ENCODE peak calls at places on chromosomes 12 and 14, in eight cellular contexts. One of them, this sample, is unnamed.

GRCh38 chr12:84036912-84037311 is 875.7 kb downstream of the SLC6A15 start:
- DNase-seq in right lobe of liver: no peak
- DNase-seq in body of pancreas: no peak
- DNase-seq in IMR-90: no peak
- DNase-seq in transverse colon: no peak
- DNase-seq in ovary: no peak
- DNase-seq in endothelial cell of umbilical vein: no peak
- DNase-seq in A549: no peak
- DNase-seq in this sample: no peak

GRCh38 chr12:54352891-54353874 is 11.1 kb downstream of the GPR84 start:
- DNase-seq in right lobe of liver: peak; percentile 85
- DNase-seq in body of pancreas: peak; percentile 84
- DNase-seq in IMR-90: peak; percentile 72
- DNase-seq in transverse colon: no peak
- DNase-seq in ovary: peak; percentile 66
- DNase-seq in endothelial cell of umbilical vein: no peak
- DNase-seq in A549: no peak
- DNase-seq in this sample: peak; percentile 88

GRCh38 chr12:59088673-59089072 is 168.4 kb upstream of the LRIG3 start:
- DNase-seq in right lobe of liver: no peak
- DNase-seq in body of pancreas: no peak
- DNase-seq in IMR-90: peak; percentile 48
- DNase-seq in transverse colon: no peak
- DNase-seq in ovary: no peak
- DNase-seq in endothelial cell of umbilical vein: no peak
- DNase-seq in A549: no peak
- DNase-seq in this sample: no peak

GRCh38 chr12:125528300-125528699 is 463.1 kb downstream of the AACS start:
- DNase-seq in right lobe of liver: no peak
- DNase-seq in body of pancreas: no peak
- DNase-seq in IMR-90: no peak
- DNase-seq in transverse colon: no peak
- DNase-seq in ovary: no peak
- DNase-seq in endothelial cell of umbilical vein: no peak
- DNase-seq in A549: no peak
- DNase-seq in this sample: no peak

GRCh38 chr14:70908918-70909641 is 1.8 kb downstream of the PCNX1 start:
- DNase-seq in right lobe of liver: no peak
- DNase-seq in body of pancreas: no peak
- DNase-seq in IMR-90: no peak
- DNase-seq in transverse colon: no peak
- DNase-seq in ovary: no peak
- DNase-seq in endothelial cell of umbilical vein: no peak
- DNase-seq in A549: no peak
- DNase-seq in this sample: no peak

GRCh38 chr12:1360812-1361211 is 233.6 kb downstream of the FBXL14 start:
- DNase-seq in right lobe of liver: no peak
- DNase-seq in body of pancreas: no peak
- DNase-seq in IMR-90: peak; percentile 91
- DNase-seq in transverse colon: no peak
- DNase-seq in ovary: no peak
- DNase-seq in endothelial cell of umbilical vein: no peak
- DNase-seq in A549: no peak
- DNase-seq in this sample: no peak

GRCh38 chr12:92469837-92470236 is 233.0 kb upstream of the PLEKHG7 start:
- DNase-seq in right lobe of liver: no peak
- DNase-seq in body of pancreas: no peak
- DNase-seq in IMR-90: peak; percentile 46
- DNase-seq in transverse colon: no peak
- DNase-seq in ovary: peak; percentile 80
- DNase-seq in endothelial cell of umbilical vein: peak; percentile 11
- DNase-seq in A549: no peak
- DNase-seq in this sample: peak; percentile 56

GRCh38 chr12:53065975-53066593 is 13.1 kb downstream of the SPRYD3 start:
- DNase-seq in right lobe of liver: peak; percentile 79
- DNase-seq in body of pancreas: peak; percentile 80
- DNase-seq in IMR-90: peak; percentile 81
- DNase-seq in transverse colon: peak; percentile 83
- DNase-seq in ovary: peak; percentile 90
- DNase-seq in endothelial cell of umbilical vein: peak; percentile 65
- DNase-seq in A549: peak; percentile 96
- DNase-seq in this sample: peak; percentile 74

GRCh38 chr12:102873077-102873476 is 44.0 kb downstream of the PAH start:
- DNase-seq in right lobe of liver: no peak
- DNase-seq in body of pancreas: no peak
- DNase-seq in IMR-90: no peak
- DNase-seq in transverse colon: no peak
- DNase-seq in ovary: no peak
- DNase-seq in endothelial cell of umbilical vein: no peak
- DNase-seq in A549: no peak
- DNase-seq in this sample: no peak

GRCh38 chr12:89649820-89650219 is 58.8 kb downstream of the ATP2B1 start:
- DNase-seq in right lobe of liver: no peak
- DNase-seq in body of pancreas: no peak
- DNase-seq in IMR-90: no peak
- DNase-seq in transverse colon: no peak
- DNase-seq in ovary: no peak
- DNase-seq in endothelial cell of umbilical vein: no peak
- DNase-seq in A549: no peak
- DNase-seq in this sample: no peak

GRCh38 chr12:116392061-116392460 is 114.6 kb upstream of the MED13L start:
- DNase-seq in right lobe of liver: no peak
- DNase-seq in body of pancreas: no peak
- DNase-seq in IMR-90: peak; percentile 33
- DNase-seq in transverse colon: no peak
- DNase-seq in ovary: no peak
- DNase-seq in endothelial cell of umbilical vein: no peak
- DNase-seq in A549: no peak
- DNase-seq in this sample: no peak

GRCh38 chr12:115362319-115362976 is 678.5 kb upstream of the TBX3 start:
- DNase-seq in right lobe of liver: no peak
- DNase-seq in body of pancreas: no peak
- DNase-seq in IMR-90: peak; percentile 28
- DNase-seq in transverse colon: no peak
- DNase-seq in ovary: no peak
- DNase-seq in endothelial cell of umbilical vein: no peak
- DNase-seq in A549: no peak
- DNase-seq in this sample: no peak

GRCh38 chr14:104444159-104445030 is 135.2 kb upstream of the C14orf180 start:
- DNase-seq in right lobe of liver: no peak
- DNase-seq in body of pancreas: no peak
- DNase-seq in IMR-90: no peak
- DNase-seq in transverse colon: no peak
- DNase-seq in ovary: no peak
- DNase-seq in endothelial cell of umbilical vein: no peak
- DNase-seq in A549: no peak
- DNase-seq in this sample: no peak

GRCh38 chr14:73759183-73759713 is 45.1 kb upstream of the PNMA1 start:
- DNase-seq in right lobe of liver: peak; percentile 63
- DNase-seq in body of pancreas: peak; percentile 66
- DNase-seq in IMR-90: peak; percentile 50
- DNase-seq in transverse colon: peak; percentile 74
- DNase-seq in ovary: peak; percentile 84
- DNase-seq in endothelial cell of umbilical vein: peak; percentile 49
- DNase-seq in A549: no peak
- DNase-seq in this sample: peak; percentile 76

GRCh38 chr12:57341275-57341990 is 89.4 kb downstream of the R3HDM2 start:
- DNase-seq in right lobe of liver: no peak
- DNase-seq in body of pancreas: no peak
- DNase-seq in IMR-90: peak; percentile 48
- DNase-seq in transverse colon: no peak
- DNase-seq in ovary: no peak
- DNase-seq in endothelial cell of umbilical vein: no peak
- DNase-seq in A549: peak; percentile 30
- DNase-seq in this sample: no peak

GRCh38 chr12:100845095-100845494 is 50.5 kb downstream of the ANO4 start:
- DNase-seq in right lobe of liver: no peak
- DNase-seq in body of pancreas: no peak
- DNase-seq in IMR-90: no peak
- DNase-seq in transverse colon: no peak
- DNase-seq in ovary: no peak
- DNase-seq in endothelial cell of umbilical vein: peak; percentile 47
- DNase-seq in A549: no peak
- DNase-seq in this sample: no peak

GRCh38 chr12:67517181-67517887 is 131.2 kb upstream of the DYRK2 start:
- DNase-seq in right lobe of liver: no peak
- DNase-seq in body of pancreas: peak; percentile 85
- DNase-seq in IMR-90: no peak
- DNase-seq in transverse colon: peak; percentile 23
- DNase-seq in ovary: peak; percentile 52
- DNase-seq in endothelial cell of umbilical vein: no peak
- DNase-seq in A549: peak; percentile 10
- DNase-seq in this sample: peak; percentile 61

GRCh38 chr12:105330283-105330937 is at the start of gene C12orf75:
- DNase-seq in right lobe of liver: peak; percentile 59
- DNase-seq in body of pancreas: peak; percentile 68
- DNase-seq in IMR-90: peak; percentile 68
- DNase-seq in transverse colon: peak; percentile 84
- DNase-seq in ovary: peak; percentile 81
- DNase-seq in endothelial cell of umbilical vein: peak; percentile 71
- DNase-seq in A549: peak; percentile 78
- DNase-seq in this sample: peak; percentile 64

GRCh38 chr14:31982642-31983041 is 94.5 kb upstream of the ARHGAP5 start:
- DNase-seq in right lobe of liver: no peak
- DNase-seq in body of pancreas: no peak
- DNase-seq in IMR-90: no peak
- DNase-seq in transverse colon: no peak
- DNase-seq in ovary: no peak
- DNase-seq in endothelial cell of umbilical vein: no peak
- DNase-seq in A549: no peak
- DNase-seq in this sample: no peak

GRCh38 chr12:30450872-30451271 is 244.8 kb downstream of the IPO8 start:
- DNase-seq in right lobe of liver: no peak
- DNase-seq in body of pancreas: no peak
- DNase-seq in IMR-90: no peak
- DNase-seq in transverse colon: no peak
- DNase-seq in ovary: no peak
- DNase-seq in endothelial cell of umbilical vein: peak; percentile 63
- DNase-seq in A549: no peak
- DNase-seq in this sample: no peak

GRCh38 chr14:106455026-106455425 is 928.6 kb downstream of the TMEM121 start:
- DNase-seq in right lobe of liver: no peak
- DNase-seq in body of pancreas: no peak
- DNase-seq in IMR-90: no peak
- DNase-seq in transverse colon: no peak
- DNase-seq in ovary: no peak
- DNase-seq in endothelial cell of umbilical vein: no peak
- DNase-seq in A549: no peak
- DNase-seq in this sample: no peak

GRCh38 chr12:110658882-110659281 is 30.0 kb downstream of the HVCN1 start:
- DNase-seq in right lobe of liver: no peak
- DNase-seq in body of pancreas: no peak
- DNase-seq in IMR-90: no peak
- DNase-seq in transverse colon: no peak
- DNase-seq in ovary: no peak
- DNase-seq in endothelial cell of umbilical vein: peak; percentile 10
- DNase-seq in A549: no peak
- DNase-seq in this sample: no peak

GRCh38 chr14:58747181-58747580 is 109.4 kb downstream of the DACT1 start:
- DNase-seq in right lobe of liver: no peak
- DNase-seq in body of pancreas: peak; percentile 79
- DNase-seq in IMR-90: peak; percentile 86
- DNase-seq in transverse colon: peak; percentile 35
- DNase-seq in ovary: peak; percentile 36
- DNase-seq in endothelial cell of umbilical vein: no peak
- DNase-seq in A549: no peak
- DNase-seq in this sample: no peak

DNA sequence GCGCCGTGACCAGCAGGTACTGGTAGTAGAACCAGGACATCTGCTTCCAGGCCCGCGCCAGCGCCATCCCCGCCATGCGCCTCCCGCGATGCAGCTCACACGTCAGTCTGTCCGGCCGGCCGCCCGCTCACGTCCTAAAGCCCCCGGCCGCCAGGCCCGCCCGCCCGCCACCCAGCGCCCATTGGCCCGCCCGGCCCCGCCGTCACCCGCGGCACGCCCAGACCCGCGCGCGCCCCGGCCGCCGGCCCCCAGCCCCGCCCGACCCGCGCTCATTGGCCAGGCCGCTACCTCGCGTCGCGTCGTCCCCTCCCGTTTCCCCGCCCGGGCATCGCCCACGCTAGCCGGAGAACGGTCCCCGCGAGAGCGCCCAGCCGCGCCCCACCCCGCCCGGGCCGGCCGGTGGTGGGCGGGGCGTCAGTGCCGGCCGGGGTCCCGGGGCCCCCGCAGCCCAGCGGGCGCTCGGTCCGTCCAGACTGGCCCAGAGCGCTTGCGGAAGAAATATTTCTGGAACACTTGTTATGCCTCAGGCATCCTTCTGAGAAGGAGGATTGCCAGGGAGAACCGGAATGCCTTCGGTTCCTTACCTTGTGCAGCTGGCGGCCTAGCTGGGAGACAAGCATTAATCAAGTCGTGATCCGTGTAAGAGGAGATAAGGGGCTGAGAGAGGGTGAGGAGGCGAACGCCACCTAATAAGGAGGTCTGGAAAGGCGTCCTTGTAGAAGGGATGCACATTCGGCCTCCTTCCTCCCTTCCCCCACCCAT is at the start of gene SPTSSA:
- DNase-seq in right lobe of liver: peak; percentile 97
- DNase-seq in body of pancreas: peak; percentile 91
- DNase-seq in IMR-90: peak; percentile 87
- DNase-seq in transverse colon: peak; percentile 96
- DNase-seq in ovary: peak; percentile 95
- DNase-seq in endothelial cell of umbilical vein: peak; percentile 91
- DNase-seq in A549: peak; percentile 85
- DNase-seq in this sample: peak; percentile 91
- TF ChIP-seq POLR2A in right lobe of liver: peak; percentile 96
- TF ChIP-seq POLR2A in body of pancreas: peak; percentile 89
- TF ChIP-seq POLR2A in IMR-90: peak; percentile 99
- TF ChIP-seq POLR2A in transverse colon: peak; percentile 89
- TF ChIP-seq POLR2A in ovary: peak; percentile 71
- TF ChIP-seq POLR2A in endothelial cell of umbilical vein: peak; percentile 91
- TF ChIP-seq POLR2A in A549: peak; percentile 99
- TF ChIP-seq POLR2A in this sample: peak; percentile 45

GRCh38 chr12:108635997-108636808 is 2.5 kb upstream of the SELPLG start:
- DNase-seq in right lobe of liver: no peak
- DNase-seq in body of pancreas: no peak
- DNase-seq in IMR-90: no peak
- DNase-seq in transverse colon: no peak
- DNase-seq in ovary: no peak
- DNase-seq in endothelial cell of umbilical vein: no peak
- DNase-seq in A549: no peak
- DNase-seq in this sample: no peak
- H3K4me1 ChIP-seq in right lobe of liver: no peaks in the 10 kb centered on the region
- H3K4me1 ChIP-seq in body of pancreas: no peaks in the 10 kb centered on the region
- H3K4me1 ChIP-seq in IMR-90: peaks cover 11% of the 10 kb centered on the region
- H3K4me1 ChIP-seq in transverse colon: peaks cover 22% of the 10 kb centered on the region
- H3K4me1 ChIP-seq in ovary: peaks cover 4% of the 10 kb centered on the region
- H3K4me1 ChIP-seq in endothelial cell of umbilical vein: peaks cover 12% of the 10 kb centered on the region
- H3K4me1 ChIP-seq in A549: peaks cover 10% of the 10 kb centered on the region
- H3K4me1 ChIP-seq in this sample: no peaks in the 10 kb centered on the region

GRCh38 chr14:45134051-45134958 is at the start of gene FKBP3:
- DNase-seq in right lobe of liver: peak; percentile 98
- DNase-seq in body of pancreas: peak; percentile 99
- DNase-seq in IMR-90: peak; percentile 99
- DNase-seq in transverse colon: peak; percentile 97
- DNase-seq in ovary: peak; percentile 96
- DNase-seq in endothelial cell of umbilical vein: peak; percentile 97
- DNase-seq in A549: peak; percentile 97
- DNase-seq in this sample: peak; percentile 98
- TF ChIP-seq POLR2A in right lobe of liver: peak; percentile 86
- TF ChIP-seq POLR2A in body of pancreas: peak; percentile 94
- TF ChIP-seq POLR2A in IMR-90: peak; percentile 72
- TF ChIP-seq POLR2A in transverse colon: peak; percentile 93
- TF ChIP-seq POLR2A in ovary: peak; percentile 79
- TF ChIP-seq POLR2A in endothelial cell of umbilical vein: peak; percentile 88
- TF ChIP-seq POLR2A in A549: peak; percentile 87
- TF ChIP-seq POLR2A in this sample: peak; percentile 24

GRCh38 chr12:108646597-108647190 is 13.0 kb upstream of the SELPLG start:
- DNase-seq in right lobe of liver: no peak
- DNase-seq in body of pancreas: no peak
- DNase-seq in IMR-90: peak; percentile 76
- DNase-seq in transverse colon: no peak
- DNase-seq in ovary: no peak
- DNase-seq in endothelial cell of umbilical vein: peak; percentile 65
- DNase-seq in A549: no peak
- DNase-seq in this sample: no peak
- H3K4me1 ChIP-seq in right lobe of liver: no peaks in the 10 kb centered on the region
- H3K4me1 ChIP-seq in body of pancreas: peaks cover 18% of the 10 kb centered on the region
- H3K4me1 ChIP-seq in IMR-90: peaks cover 31% of the 10 kb centered on the region
- H3K4me1 ChIP-seq in transverse colon: peaks cover 9% of the 10 kb centered on the region
- H3K4me1 ChIP-seq in ovary: peaks cover 19% of the 10 kb centered on the region
- H3K4me1 ChIP-seq in endothelial cell of umbilical vein: peaks cover 62% of the 10 kb centered on the region
- H3K4me1 ChIP-seq in A549: peaks cover 42% of the 10 kb centered on the region
- H3K4me1 ChIP-seq in this sample: peaks cover 50% of the 10 kb centered on the region

This sample was measured in thyroid gland.